ENCODE peak calls at places on chromosomes 3 and 15, in six cellular contexts. H is ecto neural progenitor cell, T is tibial artery, X is Daoy, Z is upper lobe of left lung, A is mammary epithelial cell. Y is an unnamed sample.

GRCh38 chr3:58183891-58184290 is 26.9 kb downstream of the DNASE1L3 start:
- DNase-seq in A (no peak), T (no peak), Z (no peak), H (no peak), X (no peak), Y (no peak)

GRCh38 chr15:49270541-49271421 is 100.7 kb downstream of the GALK2 start:
- DNase-seq in H (no peak), T (peak), X (peak), A (no peak), Z (no peak), Y (no peak)

GRCh38 chr3:107064445-107065060 is 312.7 kb upstream of the CCDC54 start:
- DNase-seq in X (peak), Z (peak), H (peak), A (peak), T (peak), Y (peak)

GRCh38 chr3:197181751-197182150 is 116.7 kb downstream of the DLG1 start:
- DNase-seq in T (peak), H (no peak), X (no peak), Z (peak), A (no peak), Y (peak)

GRCh38 chr3:196740476-196741400 is 1.1 kb downstream of the PAK2 start:
- DNase-seq in Z (no peak), A (peak), T (no peak), H (no peak), X (peak), Y (peak)

GRCh38 chr3:193982258-193982659 is 153.7 kb upstream of the HES1 start:
- DNase-seq in X (peak), A (peak), T (peak), H (no peak), Z (peak), Y (no peak)

GRCh38 chr3:113035387-113035982 is 44.7 kb downstream of the GTPBP8 start:
- DNase-seq in X (peak), Z (no peak), H (peak), T (peak), A (peak), Y (peak)

GRCh38 chr15:28021281-28022039 is 77.7 kb downstream of the OCA2 start:
- DNase-seq in T (no peak), Z (peak), H (peak), X (peak), A (peak), Y (peak)

GRCh38 chr15:55907797-55908196 is 85.6 kb downstream of the NEDD4 start:
- DNase-seq in Z (no peak), H (no peak), X (peak), T (no peak), A (peak), Y (peak)

GRCh38 chr3:111737712-111738097 is 121.4 kb upstream of the PHLDB2 start:
- DNase-seq in X (peak), Z (peak), T (peak), H (no peak), A (peak), Y (peak)

GRCh38 chr3:187205683-187206082 is 8.4 kb downstream of the RTP1 start:
- DNase-seq in X (no peak), T (no peak), H (no peak), Z (no peak), A (no peak), Y (no peak)

GRCh38 chr3:194404365-194405140 is 5.5 kb upstream of the GP5 start:
- DNase-seq in Z (no peak), H (no peak), T (no peak), X (peak), A (peak), Y (peak)

GRCh38 chr3:11288786-11289637 is 16.8 kb downstream of the ATG7 start:
- DNase-seq in Z (no peak), H (no peak), A (peak), X (peak), T (peak), Y (peak)

GRCh38 chr3:111954228-111954990 is 24.4 kb upstream of the ABHD10 start:
- DNase-seq in A (no peak), T (no peak), Z (no peak), H (no peak), X (no peak), Y (no peak)

GRCh38 chr3:129040579-129041300 is 19.8 kb upstream of the GP9 start:
- DNase-seq in Z (no peak), A (no peak), H (peak), T (no peak), X (no peak), Y (no peak)

GRCh38 chr3:67381667-67382272 is 272.6 kb downstream of the SUCLG2 start:
- DNase-seq in H (no peak), X (no peak), T (no peak), A (no peak), Z (no peak), Y (peak)

GRCh38 chr15:52796228-52796521 is 6.0 kb upstream of the ONECUT1 start:
- DNase-seq in H (no peak), A (no peak), T (no peak), Z (no peak), X (no peak), Y (no peak)

GRCh38 chr15:35032471-35032870 is 44.4 kb upstream of the ZNF770 start:
- DNase-seq in Z (no peak), A (no peak), T (no peak), X (no peak), H (no peak), Y (no peak)

GRCh38 chr3:30644615-30645014 is 38.2 kb downstream of the TGFBR2 start:
- DNase-seq in T (peak), A (no peak), X (no peak), H (no peak), Z (peak), Y (peak)

GRCh38 chr3:139199421-139200010 is 144.3 kb upstream of the MRPS22 start:
- DNase-seq in Z (no peak), A (no peak), H (no peak), X (no peak), T (no peak), Y (no peak)

GRCh38 chr3:38545396-38545949 is 49.3 kb downstream of the EXOG start:
- DNase-seq in Z (no peak), H (peak), A (no peak), T (no peak), X (no peak), Y (no peak)

GRCh38 chr15:94322141-94322540 is 90.8 kb downstream of the MCTP2 start:
- DNase-seq in T (no peak), H (no peak), A (no peak), X (no peak), Z (no peak), Y (peak)

GRCh38 chr3:134003066-134003465 is 26.7 kb downstream of the SLCO2A1 start:
- DNase-seq in H (no peak), T (no peak), Z (no peak), X (no peak), A (peak), Y (no peak)

GRCh38 chr15:34341922-34342736 is 807 bp downstream of the NOP10 start:
- DNase-seq in T (no peak), H (no peak), A (peak), Z (no peak), X (no peak), Y (no peak)

GRCh38 chr3:127275287-127275781 is 12.5 kb downstream of the PRR20G start:
- DNase-seq in T (no peak), A (peak), Z (no peak), H (no peak), X (peak), Y (no peak)

GRCh38 chr15:70493787-70494514 is 269.4 kb downstream of the UACA start:
- DNase-seq in A (no peak), H (no peak), X (peak), T (no peak), Z (no peak), Y (peak)

GRCh38 chr3:154334973-154335420 is 10.7 kb upstream of the DHX36 start:
- DNase-seq in H (no peak), Z (no peak), A (peak), T (no peak), X (peak), Y (peak)

GRCh38 chr3:193149998-193150397 is 91.0 kb upstream of the PLAAT1 start:
- DNase-seq in H (no peak), A (no peak), X (no peak), T (no peak), Z (no peak), Y (no peak)

GRCh38 chr3:49712166-49712565 is 7.3 kb downstream of the AMIGO3 start:
- DNase-seq in A (no peak), T (no peak), Z (no peak), H (no peak), X (no peak), Y (no peak)